ENCODE peak calls at places on chromosomes 11 and 22, in seven cellular contexts. One of them, this sample, is unnamed.

GRCh38 chr11:18563090-18563730 is 25.3 kb downstream of the UEVLD start:
- DNase-seq in mesendoderm: no peak
- DNase-seq in IMR-90: no peak
- DNase-seq in neuronal stem cell: no peak
- DNase-seq in H9: no peak
- DNase-seq in mesenchymal stem cell: no peak
- DNase-seq in trophoblast cell: no peak
- DNase-seq in this sample: no peak

GRCh38 chr11:47204633-47204989 is 10.2 kb upstream of the DDB2 start:
- DNase-seq in mesendoderm: peak
- DNase-seq in IMR-90: peak
- DNase-seq in neuronal stem cell: no peak
- DNase-seq in H9: no peak
- DNase-seq in mesenchymal stem cell: peak
- DNase-seq in trophoblast cell: peak
- DNase-seq in this sample: no peak

GRCh38 chr22:23862103-23862502 is 4.4 kb downstream of the SLC2A11 start:
- DNase-seq in mesendoderm: peak
- DNase-seq in IMR-90: peak
- DNase-seq in neuronal stem cell: no peak
- DNase-seq in H9: peak
- DNase-seq in mesenchymal stem cell: peak
- DNase-seq in trophoblast cell: peak
- DNase-seq in this sample: peak

GRCh38 chr11:88292156-88292844 is 45.2 kb downstream of the CTSC start:
- DNase-seq in mesendoderm: no peak
- DNase-seq in IMR-90: peak
- DNase-seq in neuronal stem cell: no peak
- DNase-seq in H9: no peak
- DNase-seq in mesenchymal stem cell: no peak
- DNase-seq in trophoblast cell: no peak
- DNase-seq in this sample: no peak

GRCh38 chr22:25764270-25765015 is 22.5 kb downstream of the MYO18B start:
- DNase-seq in mesendoderm: peak
- DNase-seq in IMR-90: no peak
- DNase-seq in neuronal stem cell: no peak
- DNase-seq in H9: peak
- DNase-seq in mesenchymal stem cell: no peak
- DNase-seq in trophoblast cell: no peak
- DNase-seq in this sample: peak

GRCh38 chr11:8930456-8931175 is 2.1 kb downstream of the C11orf16 start:
- DNase-seq in mesendoderm: no peak
- DNase-seq in IMR-90: no peak
- DNase-seq in neuronal stem cell: no peak
- DNase-seq in H9: no peak
- DNase-seq in mesenchymal stem cell: no peak
- DNase-seq in trophoblast cell: no peak
- DNase-seq in this sample: no peak

GRCh38 chr11:28834877-28835276 is 726.7 kb downstream of the METTL15 start:
- DNase-seq in mesendoderm: peak
- DNase-seq in IMR-90: peak
- DNase-seq in neuronal stem cell: no peak
- DNase-seq in H9: no peak
- DNase-seq in mesenchymal stem cell: peak
- DNase-seq in trophoblast cell: no peak
- DNase-seq in this sample: no peak

GRCh38 chr11:116871248-116871647 is 33.8 kb upstream of the APOA1 start:
- DNase-seq in mesendoderm: no peak
- DNase-seq in IMR-90: peak
- DNase-seq in neuronal stem cell: no peak
- DNase-seq in H9: no peak
- DNase-seq in mesenchymal stem cell: peak
- DNase-seq in trophoblast cell: no peak
- DNase-seq in this sample: no peak

GRCh38 chr11:14041040-14041439 is 78.5 kb downstream of the SPON1 start:
- DNase-seq in mesendoderm: peak
- DNase-seq in IMR-90: peak
- DNase-seq in neuronal stem cell: no peak
- DNase-seq in H9: no peak
- DNase-seq in mesenchymal stem cell: peak
- DNase-seq in trophoblast cell: no peak
- DNase-seq in this sample: no peak

GRCh38 chr11:22832315-22833041 is 2.9 kb upstream of the SVIP start:
- DNase-seq in mesendoderm: no peak
- DNase-seq in IMR-90: no peak
- DNase-seq in neuronal stem cell: no peak
- DNase-seq in H9: no peak
- DNase-seq in mesenchymal stem cell: peak
- DNase-seq in trophoblast cell: no peak
- DNase-seq in this sample: no peak

GRCh38 chr11:34158661-34159060 is 53.2 kb downstream of the NAT10 start:
- DNase-seq in mesendoderm: no peak
- DNase-seq in IMR-90: no peak
- DNase-seq in neuronal stem cell: no peak
- DNase-seq in H9: no peak
- DNase-seq in mesenchymal stem cell: no peak
- DNase-seq in trophoblast cell: no peak
- DNase-seq in this sample: no peak

GRCh38 chr11:117642396-117642795 is 154.6 kb downstream of the DSCAML1 start:
- DNase-seq in mesendoderm: no peak
- DNase-seq in IMR-90: no peak
- DNase-seq in neuronal stem cell: no peak
- DNase-seq in H9: no peak
- DNase-seq in mesenchymal stem cell: no peak
- DNase-seq in trophoblast cell: no peak
- DNase-seq in this sample: no peak

GRCh38 chr11:67645521-67646457 is 4.7 kb downstream of the ACY3 start:
- DNase-seq in mesendoderm: peak
- DNase-seq in IMR-90: no peak
- DNase-seq in neuronal stem cell: no peak
- DNase-seq in H9: peak
- DNase-seq in mesenchymal stem cell: no peak
- DNase-seq in trophoblast cell: no peak
- DNase-seq in this sample: no peak

GRCh38 chr11:12244156-12244555 is 133.2 kb upstream of the PARVA start:
- DNase-seq in mesendoderm: no peak
- DNase-seq in IMR-90: no peak
- DNase-seq in neuronal stem cell: no peak
- DNase-seq in H9: no peak
- DNase-seq in mesenchymal stem cell: no peak
- DNase-seq in trophoblast cell: no peak
- DNase-seq in this sample: no peak

GRCh38 chr11:130478881-130479280 is 30.4 kb downstream of the ADAMTS15 start:
- DNase-seq in mesendoderm: peak
- DNase-seq in IMR-90: peak
- DNase-seq in neuronal stem cell: no peak
- DNase-seq in H9: no peak
- DNase-seq in mesenchymal stem cell: peak
- DNase-seq in trophoblast cell: peak
- DNase-seq in this sample: no peak

GRCh38 chr11:9748361-9748970 is 84.6 kb downstream of the SWAP70 start:
- DNase-seq in mesendoderm: peak
- DNase-seq in IMR-90: peak
- DNase-seq in neuronal stem cell: no peak
- DNase-seq in H9: peak
- DNase-seq in mesenchymal stem cell: peak
- DNase-seq in trophoblast cell: peak
- DNase-seq in this sample: peak

GRCh38 chr11:77003954-77004353 is 30.2 kb upstream of the B3GNT6 start:
- DNase-seq in mesendoderm: no peak
- DNase-seq in IMR-90: peak
- DNase-seq in neuronal stem cell: no peak
- DNase-seq in H9: no peak
- DNase-seq in mesenchymal stem cell: no peak
- DNase-seq in trophoblast cell: no peak
- DNase-seq in this sample: no peak

GRCh38 chr22:21778705-21779363 is 43.2 kb upstream of the YPEL1 start:
- DNase-seq in mesendoderm: peak
- DNase-seq in IMR-90: peak
- DNase-seq in neuronal stem cell: no peak
- DNase-seq in H9: no peak
- DNase-seq in mesenchymal stem cell: peak
- DNase-seq in trophoblast cell: peak
- DNase-seq in this sample: no peak

GRCh38 chr11:122696662-122697061 is 41.1 kb downstream of the UBASH3B start:
- DNase-seq in mesendoderm: no peak
- DNase-seq in IMR-90: no peak
- DNase-seq in neuronal stem cell: no peak
- DNase-seq in H9: no peak
- DNase-seq in mesenchymal stem cell: no peak
- DNase-seq in trophoblast cell: no peak
- DNase-seq in this sample: no peak

GRCh38 chr22:42553475-42554361 is at the start of gene SERHL2:
- DNase-seq in mesendoderm: peak
- DNase-seq in IMR-90: peak
- DNase-seq in neuronal stem cell: peak
- DNase-seq in H9: peak
- DNase-seq in mesenchymal stem cell: peak
- DNase-seq in trophoblast cell: peak
- DNase-seq in this sample: peak

GRCh38 chr22:20436309-20437252 is 1.0 kb downstream of the SCARF2 start:
- DNase-seq in mesendoderm: peak
- DNase-seq in IMR-90: peak
- DNase-seq in neuronal stem cell: peak
- DNase-seq in H9: peak
- DNase-seq in mesenchymal stem cell: peak
- DNase-seq in trophoblast cell: peak
- DNase-seq in this sample: no peak

GRCh38 chr22:38016182-38017078 is 32.1 kb upstream of the SOX10 start:
- DNase-seq in mesendoderm: peak
- DNase-seq in IMR-90: peak
- DNase-seq in neuronal stem cell: peak
- DNase-seq in H9: no peak
- DNase-seq in mesenchymal stem cell: no peak
- DNase-seq in trophoblast cell: peak
- DNase-seq in this sample: peak

GRCh38 chr11:32706985-32707736 is 87.3 kb downstream of the CCDC73 start:
- DNase-seq in mesendoderm: no peak
- DNase-seq in IMR-90: peak
- DNase-seq in neuronal stem cell: no peak
- DNase-seq in H9: no peak
- DNase-seq in mesenchymal stem cell: peak
- DNase-seq in trophoblast cell: peak
- DNase-seq in this sample: no peak

GRCh38 chr11:125071408-125071807 is 8.3 kb downstream of the SLC37A2 start:
- DNase-seq in mesendoderm: no peak
- DNase-seq in IMR-90: no peak
- DNase-seq in neuronal stem cell: no peak
- DNase-seq in H9: peak
- DNase-seq in mesenchymal stem cell: no peak
- DNase-seq in trophoblast cell: no peak
- DNase-seq in this sample: no peak

DNA sequence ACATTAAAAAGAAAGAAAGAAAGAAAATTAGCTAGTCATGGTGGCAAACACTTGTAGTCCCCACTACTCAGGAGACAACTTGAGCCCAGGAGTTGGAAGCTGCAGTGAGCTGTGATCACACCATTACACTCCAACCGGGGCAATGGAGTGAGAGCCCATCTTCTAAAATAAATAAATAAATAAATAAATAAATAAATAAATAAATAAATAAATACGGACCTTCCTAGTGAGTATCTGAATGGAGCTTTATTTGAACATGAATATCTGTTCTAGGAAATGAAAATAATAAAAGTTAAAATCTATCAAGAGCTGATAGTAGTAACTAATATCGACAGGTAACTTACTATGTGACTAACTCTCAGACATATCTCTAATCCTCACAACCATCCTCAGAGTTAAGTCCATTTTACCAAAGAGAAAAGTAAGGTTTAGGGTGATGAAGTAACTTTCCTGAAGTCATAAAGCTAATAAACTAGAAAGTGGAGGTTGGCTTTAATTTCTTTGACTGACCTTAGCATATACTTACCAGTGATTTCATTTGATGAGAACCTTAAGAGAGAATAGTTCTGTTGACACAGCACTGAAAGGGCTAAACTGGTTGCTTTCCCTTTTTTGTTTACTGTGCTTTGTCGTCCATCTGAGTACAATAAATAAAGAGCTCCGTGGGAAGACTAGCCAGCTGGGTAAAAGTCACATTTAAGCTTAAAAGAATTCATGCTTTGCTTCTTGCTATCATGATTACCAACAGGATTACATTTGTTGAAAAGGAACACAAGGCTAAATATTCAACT is 22.4 kb downstream of the ENTHD1 start:
- DNase-seq in mesendoderm: no peak
- DNase-seq in IMR-90: no peak
- DNase-seq in neuronal stem cell: no peak
- DNase-seq in H9: no peak
- DNase-seq in mesenchymal stem cell: no peak
- DNase-seq in trophoblast cell: no peak
- DNase-seq in this sample: no peak
- H3K4ac ChIP-seq in mesendoderm: no peak
- H3K4ac ChIP-seq in IMR-90: no peak
- H3K4ac ChIP-seq in neuronal stem cell: no peak
- H3K4ac ChIP-seq in H9: no peak
- H3K4ac ChIP-seq in mesenchymal stem cell: no peak
- H3K4ac ChIP-seq in trophoblast cell: no peak
- H3K4ac ChIP-seq in this sample: no peak

GRCh38 chr11:61726775-61727174 is 25.7 kb upstream of the MYRF start:
- DNase-seq in mesendoderm: no peak
- DNase-seq in IMR-90: no peak
- DNase-seq in neuronal stem cell: no peak
- DNase-seq in H9: no peak
- DNase-seq in mesenchymal stem cell: no peak
- DNase-seq in trophoblast cell: no peak
- DNase-seq in this sample: no peak
- H3K4ac ChIP-seq in mesendoderm: no peak
- H3K4ac ChIP-seq in IMR-90: no peak
- H3K4ac ChIP-seq in neuronal stem cell: no peak
- H3K4ac ChIP-seq in H9: no peak
- H3K4ac ChIP-seq in mesenchymal stem cell: no peak
- H3K4ac ChIP-seq in trophoblast cell: no peak
- H3K4ac ChIP-seq in this sample: no peak

DNA sequence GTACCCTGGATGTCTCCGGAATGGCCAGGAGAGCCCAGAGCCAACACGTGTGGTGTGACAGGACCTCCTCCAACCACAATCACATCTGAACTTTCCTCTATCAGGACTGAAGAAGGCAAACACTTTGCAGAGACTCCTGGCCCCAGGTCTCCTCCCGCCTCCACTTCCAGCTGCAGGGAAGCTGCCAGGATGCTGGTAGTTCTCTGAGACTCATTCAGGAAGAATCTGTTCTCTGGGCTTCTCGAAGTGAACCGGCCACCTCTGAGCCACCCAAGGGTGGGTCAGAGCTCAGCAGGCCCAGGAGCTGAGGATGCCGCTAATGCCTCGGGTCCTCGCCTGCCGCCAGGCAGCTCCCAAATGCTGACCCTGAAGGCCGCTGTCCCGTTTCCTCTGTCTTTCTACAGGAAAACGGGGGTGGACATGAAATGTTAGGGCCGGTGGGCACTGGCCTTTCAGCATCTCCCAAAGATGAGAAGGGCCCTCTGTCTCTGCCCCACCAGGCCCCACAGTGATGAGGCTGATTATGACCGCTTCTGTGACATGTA is 789.9 kb downstream of the BRD1 start:
- DNase-seq in mesendoderm: no peak
- DNase-seq in IMR-90: no peak
- DNase-seq in neuronal stem cell: no peak
- DNase-seq in H9: no peak
- DNase-seq in mesenchymal stem cell: no peak
- DNase-seq in trophoblast cell: peak
- DNase-seq in this sample: no peak
- H3K4ac ChIP-seq in mesendoderm: no peak
- H3K4ac ChIP-seq in IMR-90: no peak
- H3K4ac ChIP-seq in neuronal stem cell: no peak
- H3K4ac ChIP-seq in H9: no peak
- H3K4ac ChIP-seq in mesenchymal stem cell: no peak
- H3K4ac ChIP-seq in trophoblast cell: no peak
- H3K4ac ChIP-seq in this sample: no peak

GRCh38 chr22:22842085-22842484 is 45.5 kb upstream of the IGLL5 start:
- DNase-seq in mesendoderm: no peak
- DNase-seq in IMR-90: no peak
- DNase-seq in neuronal stem cell: no peak
- DNase-seq in H9: no peak
- DNase-seq in mesenchymal stem cell: no peak
- DNase-seq in trophoblast cell: no peak
- DNase-seq in this sample: no peak
- H3K4ac ChIP-seq in mesendoderm: no peak
- H3K4ac ChIP-seq in IMR-90: no peak
- H3K4ac ChIP-seq in neuronal stem cell: no peak
- H3K4ac ChIP-seq in H9: no peak
- H3K4ac ChIP-seq in mesenchymal stem cell: no peak
- H3K4ac ChIP-seq in trophoblast cell: no peak
- H3K4ac ChIP-seq in this sample: no peak